ENCODE peak calls at places on chromosomes 12 and 14, in seven cellular contexts. One of them, this sample, is unnamed. For H3K4me1, the result is how much of the 10 kb centered on the place peaks cover.

GRCh38 chr14:99327458-99328250 is 55.7 kb upstream of the BCL11B start:
- DNase-seq in GM12878: no peak
- DNase-seq in HCT116: no peak
- DNase-seq in K562: no peak
- DNase-seq in H1: peak
- DNase-seq in SK-N-SH: peak
- DNase-seq in HepG2: no peak
- DNase-seq in this sample: peak

GRCh38 chr14:67444395-67444794 is 32.4 kb upstream of the PLEK2 start:
- DNase-seq in HCT116: no peak
- DNase-seq in K562: no peak
- DNase-seq in HepG2: no peak
- DNase-seq in GM12878: no peak
- DNase-seq in H1: no peak
- DNase-seq in SK-N-SH: no peak
- DNase-seq in this sample: no peak

GRCh38 chr14:77123381-77124344 is 17.9 kb downstream of the ZDHHC22 start:
- DNase-seq in HCT116: peak
- DNase-seq in HepG2: no peak
- DNase-seq in SK-N-SH: no peak
- DNase-seq in H1: no peak
- DNase-seq in GM12878: no peak
- DNase-seq in K562: peak
- DNase-seq in this sample: no peak

GRCh38 chr12:88993655-88994054 is 358.6 kb downstream of the DUSP6 start:
- DNase-seq in HepG2: peak
- DNase-seq in HCT116: peak
- DNase-seq in SK-N-SH: peak
- DNase-seq in K562: peak
- DNase-seq in H1: no peak
- DNase-seq in GM12878: no peak
- DNase-seq in this sample: peak

GRCh38 chr12:64088431-64089349 is 133.4 kb downstream of the KICS2 start:
- DNase-seq in GM12878: no peak
- DNase-seq in H1: no peak
- DNase-seq in HepG2: peak
- DNase-seq in SK-N-SH: peak
- DNase-seq in K562: peak
- DNase-seq in HCT116: peak
- DNase-seq in this sample: peak

GRCh38 chr12:99059824-99060526 is 414.9 kb downstream of the APAF1 start:
- DNase-seq in SK-N-SH: peak
- DNase-seq in GM12878: no peak
- DNase-seq in K562: no peak
- DNase-seq in H1: no peak
- DNase-seq in HepG2: no peak
- DNase-seq in HCT116: no peak
- DNase-seq in this sample: no peak

GRCh38 chr12:124328116-124328515 is 33.2 kb downstream of the RFLNA start:
- DNase-seq in HCT116: no peak
- DNase-seq in K562: no peak
- DNase-seq in HepG2: no peak
- DNase-seq in H1: no peak
- DNase-seq in SK-N-SH: no peak
- DNase-seq in GM12878: no peak
- DNase-seq in this sample: no peak

GRCh38 chr12:62259311-62259992 is 752 bp upstream of the USP15 start:
- DNase-seq in HepG2: peak
- DNase-seq in GM12878: no peak
- DNase-seq in HCT116: no peak
- DNase-seq in K562: no peak
- DNase-seq in SK-N-SH: peak
- DNase-seq in H1: no peak
- DNase-seq in this sample: no peak

GRCh38 chr12:12636641-12637040 is 25.0 kb downstream of the CREBL2 start:
- DNase-seq in HCT116: no peak
- DNase-seq in HepG2: no peak
- DNase-seq in GM12878: no peak
- DNase-seq in H1: no peak
- DNase-seq in SK-N-SH: no peak
- DNase-seq in K562: no peak
- DNase-seq in this sample: no peak

GRCh38 chr14:52949249-52949648 is 1.6 kb downstream of the FERMT2 start:
- DNase-seq in K562: no peak
- DNase-seq in GM12878: no peak
- DNase-seq in HepG2: no peak
- DNase-seq in HCT116: no peak
- DNase-seq in SK-N-SH: peak
- DNase-seq in H1: no peak
- DNase-seq in this sample: no peak

GRCh38 chr12:24850486-24850885 is 98.4 kb downstream of the BCAT1 start:
- DNase-seq in H1: no peak
- DNase-seq in HepG2: no peak
- DNase-seq in GM12878: no peak
- DNase-seq in K562: no peak
- DNase-seq in HCT116: no peak
- DNase-seq in SK-N-SH: no peak
- DNase-seq in this sample: no peak

GRCh38 chr12:132558861-132559623 is 51.3 kb downstream of the LRCOL1 start:
- DNase-seq in GM12878: no peak
- DNase-seq in H1: no peak
- DNase-seq in K562: no peak
- DNase-seq in HepG2: no peak
- DNase-seq in SK-N-SH: no peak
- DNase-seq in HCT116: no peak
- DNase-seq in this sample: no peak

GRCh38 chr14:99127651-99128167 is 144.3 kb downstream of the BCL11B start:
- DNase-seq in SK-N-SH: no peak
- DNase-seq in K562: no peak
- DNase-seq in H1: peak
- DNase-seq in HepG2: no peak
- DNase-seq in HCT116: no peak
- DNase-seq in GM12878: no peak
- DNase-seq in this sample: no peak

GRCh38 chr12:42539696-42540095 is 49.9 kb downstream of the PRICKLE1 start:
- DNase-seq in GM12878: no peak
- DNase-seq in H1: no peak
- DNase-seq in HCT116: no peak
- DNase-seq in HepG2: no peak
- DNase-seq in SK-N-SH: no peak
- DNase-seq in K562: no peak
- DNase-seq in this sample: no peak

DNA sequence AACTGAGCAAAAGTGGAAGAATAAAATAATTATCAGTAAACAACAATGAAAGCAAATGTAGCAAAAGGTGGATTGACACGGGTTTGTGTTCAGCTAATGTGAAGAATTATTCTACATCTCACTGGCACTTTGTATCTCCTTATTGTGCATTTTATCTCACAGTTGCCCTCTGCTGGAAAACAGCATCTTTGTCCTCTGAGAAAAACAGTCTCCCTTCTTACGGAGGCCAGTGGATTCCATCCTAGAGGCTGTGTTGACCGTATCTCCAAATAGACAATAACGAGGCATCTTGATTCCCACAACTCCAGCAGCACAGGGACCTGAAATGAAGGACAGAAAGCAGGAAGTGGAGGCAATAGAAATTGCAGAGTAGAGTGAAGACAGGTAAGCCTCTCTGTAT is 51.3 kb upstream of the PLBD1 start:
- DNase-seq in HepG2: no peak
- DNase-seq in GM12878: no peak
- DNase-seq in H1: no peak
- DNase-seq in SK-N-SH: peak
- DNase-seq in K562: peak
- DNase-seq in HCT116: no peak
- DNase-seq in this sample: peak
- TF ChIP-seq YY1 in HepG2: no peak
- TF ChIP-seq YY1 in GM12878: no peak
- TF ChIP-seq YY1 in H1: no peak
- TF ChIP-seq YY1 in SK-N-SH: no peak
- TF ChIP-seq YY1 in K562: no peak
- TF ChIP-seq YY1 in HCT116: no peak
- TF ChIP-seq YY1 in this sample: no peak

DNA sequence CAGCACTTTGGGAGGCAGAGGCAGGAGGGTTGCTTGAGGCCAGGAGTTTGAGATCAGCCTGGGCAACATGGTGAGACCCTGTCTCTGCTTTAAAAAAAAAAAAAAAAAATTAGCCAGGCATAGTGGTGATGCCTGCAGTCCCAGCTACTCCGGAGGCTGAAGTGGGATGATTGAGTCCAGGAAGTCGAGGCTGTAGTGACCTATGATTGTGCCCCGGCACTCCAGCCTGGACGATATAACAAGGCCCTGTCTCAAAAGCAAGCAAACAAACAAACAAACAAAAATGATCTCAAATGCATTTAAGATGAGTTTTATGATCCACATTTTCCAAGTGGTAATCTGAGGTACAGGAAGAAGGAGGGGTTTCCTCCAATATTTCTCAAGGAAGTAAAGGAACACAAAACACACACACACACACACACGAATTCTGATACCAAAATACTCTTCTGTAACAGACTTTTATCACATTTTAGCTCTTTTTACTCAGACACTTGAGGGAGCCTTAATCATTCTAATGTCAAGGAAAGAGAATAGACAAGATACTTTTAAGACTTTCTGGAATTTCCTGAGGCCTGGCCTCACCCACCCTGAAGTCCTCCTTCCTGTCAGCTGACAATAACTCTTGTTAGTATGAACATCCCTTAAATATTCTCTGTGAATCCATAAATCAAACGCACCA is 44.4 kb upstream of the CERS5 start:
- DNase-seq in H1: no peak
- DNase-seq in HepG2: no peak
- DNase-seq in K562: no peak
- DNase-seq in HCT116: no peak
- DNase-seq in GM12878: no peak
- DNase-seq in SK-N-SH: no peak
- DNase-seq in this sample: no peak
- H3K4me1 ChIP-seq in H1: under half
- H3K4me1 ChIP-seq in HepG2: under half
- H3K4me1 ChIP-seq in K562: under half
- H3K4me1 ChIP-seq in HCT116: half or more
- H3K4me1 ChIP-seq in GM12878: under half
- H3K4me1 ChIP-seq in SK-N-SH: under half
- H3K4me1 ChIP-seq in this sample: under half

DNA sequence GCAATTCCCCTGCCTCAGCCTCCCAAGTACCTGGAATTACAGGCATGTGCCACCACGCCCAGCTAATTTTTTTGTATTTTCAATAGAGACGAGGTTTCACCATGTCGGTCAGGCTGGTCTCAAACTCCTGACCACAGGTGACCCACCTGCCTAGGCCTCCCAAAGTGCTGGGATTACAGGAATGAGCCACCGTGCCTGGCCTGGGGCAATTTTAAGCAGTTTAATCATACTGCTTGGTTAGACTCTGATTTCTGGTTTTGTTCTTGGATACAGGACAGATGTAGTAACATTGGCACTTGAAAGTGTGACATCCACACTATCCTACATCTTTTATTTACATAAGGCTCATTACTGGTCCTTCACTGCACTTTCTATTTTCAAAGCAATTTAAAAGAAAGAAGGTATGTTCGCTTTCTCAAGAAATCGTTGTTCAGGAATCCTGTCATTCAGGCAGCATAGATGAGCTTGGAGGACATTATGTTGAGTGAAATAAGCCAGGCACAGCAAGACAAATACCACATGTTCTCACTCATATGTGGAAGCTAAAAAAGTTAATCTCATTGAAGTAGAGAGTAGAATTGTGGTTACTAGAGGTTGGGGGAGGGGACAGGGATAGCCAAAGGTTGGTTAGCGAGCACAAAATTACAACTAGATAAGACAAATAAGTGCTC is 4.0 kb upstream of the NUAK1 start:
- DNase-seq in K562: no peak
- DNase-seq in HCT116: no peak
- DNase-seq in HepG2: no peak
- DNase-seq in GM12878: no peak
- DNase-seq in H1: no peak
- DNase-seq in SK-N-SH: no peak
- DNase-seq in this sample: no peak
- H3K9ac ChIP-seq in K562: no peak
- H3K9ac ChIP-seq in HCT116: no peak
- H3K9ac ChIP-seq in HepG2: no peak
- H3K9ac ChIP-seq in GM12878: no peak
- H3K9ac ChIP-seq in H1: no peak
- H3K9ac ChIP-seq in SK-N-SH: no peak
- H3K9ac ChIP-seq in this sample: no peak

GRCh38 chr14:63952933-63953437 is 100.2 kb downstream of the SYNE2 start:
- DNase-seq in H1: no peak
- DNase-seq in GM12878: no peak
- DNase-seq in K562: no peak
- DNase-seq in SK-N-SH: no peak
- DNase-seq in HepG2: no peak
- DNase-seq in HCT116: no peak
- DNase-seq in this sample: no peak
- TF ChIP-seq YY1 in H1: no peak
- TF ChIP-seq YY1 in GM12878: no peak
- TF ChIP-seq YY1 in K562: no peak
- TF ChIP-seq YY1 in SK-N-SH: no peak
- TF ChIP-seq YY1 in HepG2: no peak
- TF ChIP-seq YY1 in HCT116: no peak
- TF ChIP-seq YY1 in this sample: no peak

GRCh38 chr12:108594-108993 is 42.0 kb downstream of the IQSEC3 start:
- DNase-seq in HCT116: no peak
- DNase-seq in K562: no peak
- DNase-seq in GM12878: no peak
- DNase-seq in SK-N-SH: peak
- DNase-seq in H1: no peak
- DNase-seq in HepG2: no peak
- DNase-seq in this sample: no peak
- H3K4me1 ChIP-seq in HCT116: under half
- H3K4me1 ChIP-seq in K562: under half
- H3K4me1 ChIP-seq in GM12878: under half
- H3K4me1 ChIP-seq in SK-N-SH: under half
- H3K4me1 ChIP-seq in H1: under half
- H3K4me1 ChIP-seq in HepG2: under half
- H3K4me1 ChIP-seq in this sample: under half

GRCh38 chr12:112906712-112907414 is at the start of gene OAS1:
- DNase-seq in HepG2: peak
- DNase-seq in HCT116: no peak
- DNase-seq in K562: no peak
- DNase-seq in GM12878: peak
- DNase-seq in H1: no peak
- DNase-seq in SK-N-SH: peak
- DNase-seq in this sample: peak
- H3K9ac ChIP-seq in HepG2: peak
- H3K9ac ChIP-seq in HCT116: no peak
- H3K9ac ChIP-seq in K562: no peak
- H3K9ac ChIP-seq in GM12878: peak
- H3K9ac ChIP-seq in H1: no peak
- H3K9ac ChIP-seq in SK-N-SH: no peak
- H3K9ac ChIP-seq in this sample: peak

GRCh38 chr14:71322660-71323250 is 415.5 kb downstream of the PCNX1 start:
- DNase-seq in H1: no peak
- DNase-seq in HepG2: no peak
- DNase-seq in K562: peak
- DNase-seq in SK-N-SH: peak
- DNase-seq in HCT116: no peak
- DNase-seq in GM12878: peak
- DNase-seq in this sample: no peak
- TF ChIP-seq YY1 in H1: no peak
- TF ChIP-seq YY1 in HepG2: no peak
- TF ChIP-seq YY1 in K562: no peak
- TF ChIP-seq YY1 in SK-N-SH: no peak
- TF ChIP-seq YY1 in HCT116: no peak
- TF ChIP-seq YY1 in GM12878: peak
- TF ChIP-seq YY1 in this sample: no peak